ENCODE peak calls at places on chromosomes 5 and 9, in nine cellular contexts. R is endothelial cell, M is ascending aorta, W is lung, T is DND-41, G is prostate gland, D is heart right ventricle, Y is colonic mucosa, O is tibial nerve. P is an unnamed sample.

GRCh38 chr5:2205185-2205585 is 322.5 kb upstream of the IRX4 start:
- DNase-seq in R (no peak), M (no peak), W (peak; percentile 16), T (no peak), G (peak; percentile 3), D (no peak), Y (no peak), O (no peak), P (no peak)

GRCh38 chr9:136952354-136952855 is 332 bp downstream of the LCN12 start:
- DNase-seq in R (no peak), M (no peak), W (no peak), T (no peak), G (no peak), D (no peak), Y (no peak), O (no peak), P (no peak)

GRCh38 chr5:142245776-142246175 is 79.0 kb downstream of the SPRY4 start:
- DNase-seq in R (peak; percentile 13), M (no peak), W (no peak), T (no peak), G (no peak), D (no peak), Y (no peak), O (no peak), P (no peak)

GRCh38 chr5:107670028-107670926 is 460 bp downstream of the EFNA5 start:
- DNase-seq in R (peak; percentile 56), M (no peak), W (peak; percentile 30), T (peak; percentile 52), G (peak; percentile 7), D (peak; percentile 8), Y (peak; percentile 40), O (no peak), P (no peak)

GRCh38 chr9:124834586-124834985 is 18.7 kb upstream of the WDR38 start:
- DNase-seq in R (no peak), M (no peak), W (no peak), T (no peak), G (no peak), D (no peak), Y (no peak), O (no peak), P (no peak)

GRCh38 chr5:1282139-1282992 is 12.5 kb downstream of the TERT start:
- DNase-seq in R (no peak), M (no peak), W (no peak), T (no peak), G (peak; percentile 83), D (peak; percentile 41), Y (peak; percentile 15), O (no peak), P (peak; percentile 28)

GRCh38 chr9:79642671-79643070 is 70.9 kb downstream of the TLE4 start:
- DNase-seq in R (no peak), M (no peak), W (no peak), T (no peak), G (no peak), D (no peak), Y (no peak), O (no peak), P (no peak)

GRCh38 chr5:2836133-2836532 is 84.7 kb upstream of the IRX2 start:
- DNase-seq in R (no peak), M (no peak), W (no peak), T (no peak), G (no peak), D (no peak), Y (no peak), O (no peak), P (no peak)

GRCh38 chr5:93875693-93876092 is 134.3 kb upstream of the POU5F2 start:
- DNase-seq in R (no peak), M (no peak), W (no peak), T (no peak), G (no peak), D (no peak), Y (no peak), O (no peak), P (no peak)

GRCh38 chr9:110932883-110933282 is 105.4 kb downstream of the LPAR1 start:
- DNase-seq in R (no peak), M (no peak), W (no peak), T (no peak), G (no peak), D (no peak), Y (no peak), O (no peak), P (no peak)

GRCh38 chr5:67215592-67216471 is 19.2 kb upstream of the CD180 start:
- DNase-seq in R (peak; percentile 8), M (peak; percentile 70), W (peak; percentile 82), T (peak; percentile 87), G (peak; percentile 69), D (peak; percentile 89), Y (peak; percentile 84), O (peak; percentile 77), P (no peak)

GRCh38 chr5:137448868-137449267 is 50.3 kb downstream of the SPOCK1 start:
- DNase-seq in R (no peak), M (no peak), W (no peak), T (no peak), G (no peak), D (no peak), Y (no peak), O (no peak), P (no peak)

GRCh38 chr9:90007516-90008430 is 403.0 kb downstream of the GADD45G start:
- DNase-seq in R (no peak), M (no peak), W (no peak), T (no peak), G (no peak), D (no peak), Y (no peak), O (no peak), P (no peak)

GRCh38 chr9:105413486-105414068 is 34.3 kb upstream of the FSD1L start:
- DNase-seq in R (no peak), M (no peak), W (no peak), T (no peak), G (no peak), D (no peak), Y (peak; percentile 31), O (peak; percentile 46), P (no peak)

GRCh38 chr9:27548055-27548741 is 18.6 kb upstream of the MOB3B start:
- DNase-seq in R (no peak), M (no peak), W (no peak), T (no peak), G (no peak), D (no peak), Y (no peak), O (peak; percentile 49), P (no peak)

DNA sequence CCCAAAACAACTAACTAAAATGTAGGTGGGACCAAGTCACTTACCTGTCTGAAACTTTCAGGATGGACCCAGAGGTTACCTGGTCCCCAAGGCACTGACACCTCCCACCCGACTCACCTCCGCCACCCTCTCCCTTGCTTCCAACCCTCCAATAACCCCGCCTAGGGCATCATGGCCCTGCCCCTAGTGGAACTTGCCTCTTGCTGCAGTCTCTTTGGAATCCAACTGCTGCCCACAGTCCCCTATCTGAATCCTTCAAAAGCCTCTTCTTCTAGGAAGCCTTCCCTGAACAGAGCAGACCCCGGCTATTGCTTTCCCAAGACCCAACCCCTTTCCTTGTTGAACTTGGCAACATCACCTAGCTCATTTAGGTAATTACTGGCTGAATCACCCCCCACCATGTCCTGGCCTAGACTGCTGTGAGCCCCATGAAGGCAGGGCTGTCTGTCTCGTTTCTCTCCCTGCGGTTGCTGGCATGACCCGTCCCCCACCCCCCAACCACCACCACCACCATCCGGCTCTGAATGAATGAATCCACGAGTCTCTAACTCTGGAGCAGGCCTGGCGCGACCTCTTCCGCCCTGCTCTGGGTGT is 9.4 kb downstream of the CRB2 start:
- DNase-seq in R (no peak), M (no peak), W (no peak), T (no peak), G (no peak), D (no peak), Y (no peak), O (no peak), P (no peak)
- TF ChIP-seq CTCF in R (peak; percentile 31), M (no peak), W (no peak), T (peak; percentile 36), G (no peak), D (no peak), Y (no peak), O (no peak), P (no peak)

DNA sequence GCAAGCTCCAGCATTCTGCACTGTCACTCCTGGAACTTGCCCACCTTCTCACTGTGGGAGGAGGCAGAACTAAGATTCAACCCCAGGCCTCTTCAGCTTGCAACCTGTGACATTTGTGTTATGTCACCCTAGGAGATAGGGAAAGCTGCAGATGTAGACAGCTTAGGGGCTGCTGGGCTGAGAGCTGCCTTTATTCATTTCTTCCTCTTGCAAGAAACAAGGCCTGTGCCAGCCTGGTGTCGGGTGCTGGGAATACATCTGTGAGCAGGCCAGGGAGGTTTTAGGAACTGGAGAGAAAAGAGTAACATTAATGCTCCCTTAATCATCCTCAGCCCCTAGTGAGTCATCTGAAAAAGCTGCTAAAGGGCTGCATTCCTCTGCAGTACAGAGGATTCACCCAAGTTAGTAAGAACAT is 101.8 kb downstream of the FGF18 start:
- DNase-seq in R (no peak), M (no peak), W (peak; percentile 50), T (no peak), G (no peak), D (no peak), Y (no peak), O (no peak), P (no peak)
- TF ChIP-seq CTCF in R (no peak), M (no peak), W (no peak), T (no peak), G (no peak), D (no peak), Y (no peak), O (no peak), P (no peak)

DNA sequence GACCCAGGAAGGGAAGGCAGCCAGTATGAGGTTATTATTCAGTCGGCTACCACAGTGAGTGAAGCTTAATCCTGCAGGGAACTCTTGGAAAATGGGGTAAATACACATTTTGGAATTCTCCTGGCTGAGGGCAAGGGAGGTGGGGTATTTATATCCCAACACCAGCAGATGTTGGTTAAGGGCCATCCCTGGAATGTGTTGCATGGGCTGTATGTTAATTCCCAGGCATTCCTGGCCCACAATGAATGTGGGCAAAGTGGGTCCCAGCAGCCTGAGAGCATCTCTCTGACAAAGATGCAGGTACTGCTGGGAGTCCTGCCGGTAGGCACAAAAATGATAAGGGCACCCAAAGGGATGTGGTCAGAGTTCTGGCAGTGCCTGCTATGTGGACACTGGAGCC is 2.9 kb upstream of the GPRIN1 start:
- DNase-seq in R (no peak), M (no peak), W (no peak), T (no peak), G (no peak), D (no peak), Y (no peak), O (no peak), P (no peak)
- TF ChIP-seq CTCF in R (no peak), M (no peak), W (no peak), T (no peak), G (no peak), D (no peak), Y (no peak), O (no peak), P (no peak)

DNA sequence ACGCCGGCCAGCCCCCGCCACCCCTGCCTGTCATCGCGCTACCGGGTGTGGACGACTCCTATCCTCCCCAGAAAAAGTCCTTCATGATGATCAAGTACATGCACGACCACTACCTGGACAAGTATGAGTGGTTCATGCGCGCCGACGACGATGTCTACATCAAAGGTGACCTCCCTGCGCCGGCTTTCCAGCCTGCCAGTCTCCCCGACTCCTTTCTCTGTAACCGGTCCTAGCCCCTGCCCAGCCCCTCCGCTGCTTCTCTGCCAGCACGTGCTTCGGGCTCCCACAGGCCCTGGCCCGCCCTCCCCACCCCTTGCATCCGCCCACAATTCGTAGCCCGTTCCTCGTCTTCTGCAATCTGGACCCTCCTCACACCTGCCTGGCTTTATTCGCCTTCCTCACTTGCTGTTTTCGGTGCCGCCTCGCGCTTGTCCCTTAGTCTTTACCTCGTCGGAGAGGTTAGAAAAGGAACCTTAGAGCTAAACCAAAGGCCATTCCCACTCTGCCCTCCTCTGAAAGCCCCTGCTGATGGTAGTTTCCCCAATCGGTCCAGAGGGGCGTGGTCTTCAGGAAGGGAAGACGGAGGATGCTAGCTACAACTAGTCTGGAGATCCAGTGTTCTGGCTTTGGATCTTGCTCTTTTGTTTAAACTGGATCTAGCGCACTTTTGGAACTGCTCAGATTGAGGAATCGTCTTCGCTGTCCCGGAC is 1.4 kb downstream of the CHSY3 start:
- DNase-seq in R (peak; percentile 19), M (no peak), W (no peak), T (no peak), G (no peak), D (peak; percentile 13), Y (peak; percentile 19), O (peak; percentile 16), P (no peak)
- TF ChIP-seq CTCF in R (no peak), M (no peak), W (no peak), T (no peak), G (no peak), D (no peak), Y (no peak), O (no peak), P (no peak)

P was measured in dorsolateral prefrontal cortex.